ENCODE peak calls at places on chromosomes 4 and X, in four cellular contexts. U is T-helper 2 cell, W is ELR, R is activated T-helper 1 cell treated with Interleukin-2 at 50 U/mL for 16 hours. T is an unnamed sample.

GRCh38 chrX:83916525-83916924 is 55.6 kb downstream of the CYLC1 start:
- DNase-seq in U (no peak), W (peak; percentile 11), R (no peak), T (no peak)

GRCh38 chrX:138711399-138712347 is at the start of gene FGF13:
- DNase-seq in U (no peak), R (no peak), W (no peak), T (no peak)

GRCh38 chr4:147942729-147943128 is 210.8 kb downstream of the ARHGAP10 start:
- DNase-seq in U (no peak), W (peak; percentile 6), R (no peak), T (no peak)

GRCh38 chrX:115233497-115234219 is at the start of gene LRCH2:
- DNase-seq in U (no peak), R (no peak), W (peak; percentile 63), T (no peak)

GRCh38 chr4:128287159-128287870 is at the start of gene PGRMC2:
- DNase-seq in U (no peak), R (no peak), W (peak; percentile 42), T (no peak)

GRCh38 chr4:172826346-172826745 is 342.3 kb upstream of the GALNT7 start:
- DNase-seq in U (no peak), R (no peak), W (peak; percentile 19), T (no peak)

GRCh38 chr4:159607824-159608223 is 504.9 kb downstream of the RAPGEF2 start:
- DNase-seq in R (no peak), W (no peak), U (no peak), T (no peak)

GRCh38 chr4:168434993-168435392 is 45.3 kb downstream of the DDX60L start:
- DNase-seq in W (no peak), U (no peak), R (no peak), T (no peak)

GRCh38 chr4:142128529-142128928 is 492.1 kb downstream of the IL15 start:
- DNase-seq in R (no peak), U (no peak), W (no peak), T (no peak)

T was measured in activated T-helper 9 cell treated with anti-CD3 and anti-CD28 coated beads, Interleukin-2, amount 50 U/mL, for 16 hours.